ENCODE peak calls at places on chromosomes 5 and 9, in five cellular contexts. One of them, this sample, is unnamed.

GRCh38 chr9:12680341-12680740 is 12.8 kb upstream of the TYRP1 start:
- DNase-seq in neuronal stem cell: no peak
- DNase-seq in HAP-1: peak; percentile 96
- DNase-seq in colonic mucosa: no peak
- DNase-seq in CD8-positive, alpha-beta T cell: no peak
- DNase-seq in this sample: no peak

GRCh38 chr5:109589239-109589638 is 100.5 kb upstream of the MAN2A1 start:
- DNase-seq in neuronal stem cell: no peak
- DNase-seq in HAP-1: no peak
- DNase-seq in colonic mucosa: no peak
- DNase-seq in CD8-positive, alpha-beta T cell: no peak
- DNase-seq in this sample: no peak

GRCh38 chr9:68793605-68794343 is 88.7 kb downstream of the PIP5K1B start:
- DNase-seq in neuronal stem cell: no peak
- DNase-seq in colonic mucosa: no peak
- DNase-seq in HAP-1: no peak
- DNase-seq in CD8-positive, alpha-beta T cell: no peak
- DNase-seq in this sample: no peak

GRCh38 chr5:157893611-157894010 is 34.7 kb upstream of the CLINT1 start:
- DNase-seq in HAP-1: no peak
- DNase-seq in CD8-positive, alpha-beta T cell: no peak
- DNase-seq in colonic mucosa: no peak
- DNase-seq in neuronal stem cell: no peak
- DNase-seq in this sample: no peak

GRCh38 chr9:73011956-73012355 is 59.1 kb upstream of the ALDH1A1 start:
- DNase-seq in HAP-1: no peak
- DNase-seq in colonic mucosa: no peak
- DNase-seq in neuronal stem cell: no peak
- DNase-seq in CD8-positive, alpha-beta T cell: no peak
- DNase-seq in this sample: no peak

GRCh38 chr5:117454716-117455212 is 880.1 kb upstream of the SEMA6A start:
- DNase-seq in CD8-positive, alpha-beta T cell: no peak
- DNase-seq in neuronal stem cell: peak; percentile 9
- DNase-seq in HAP-1: peak; percentile 24
- DNase-seq in colonic mucosa: peak; percentile 80
- DNase-seq in this sample: peak; percentile 67

GRCh38 chr5:43769576-43770352 is 166.8 kb downstream of the NNT start:
- DNase-seq in CD8-positive, alpha-beta T cell: no peak
- DNase-seq in colonic mucosa: no peak
- DNase-seq in neuronal stem cell: no peak
- DNase-seq in HAP-1: no peak
- DNase-seq in this sample: no peak

GRCh38 chr9:128702949-128703615 is 779 bp downstream of the PKN3 start:
- DNase-seq in colonic mucosa: no peak
- DNase-seq in CD8-positive, alpha-beta T cell: no peak
- DNase-seq in HAP-1: peak; percentile 45
- DNase-seq in neuronal stem cell: peak; percentile 50
- DNase-seq in this sample: peak; percentile 77

GRCh38 chr9:80320916-80321315 is 749.2 kb downstream of the TLE4 start:
- DNase-seq in colonic mucosa: no peak
- DNase-seq in neuronal stem cell: no peak
- DNase-seq in CD8-positive, alpha-beta T cell: no peak
- DNase-seq in HAP-1: no peak
- DNase-seq in this sample: no peak

DNA sequence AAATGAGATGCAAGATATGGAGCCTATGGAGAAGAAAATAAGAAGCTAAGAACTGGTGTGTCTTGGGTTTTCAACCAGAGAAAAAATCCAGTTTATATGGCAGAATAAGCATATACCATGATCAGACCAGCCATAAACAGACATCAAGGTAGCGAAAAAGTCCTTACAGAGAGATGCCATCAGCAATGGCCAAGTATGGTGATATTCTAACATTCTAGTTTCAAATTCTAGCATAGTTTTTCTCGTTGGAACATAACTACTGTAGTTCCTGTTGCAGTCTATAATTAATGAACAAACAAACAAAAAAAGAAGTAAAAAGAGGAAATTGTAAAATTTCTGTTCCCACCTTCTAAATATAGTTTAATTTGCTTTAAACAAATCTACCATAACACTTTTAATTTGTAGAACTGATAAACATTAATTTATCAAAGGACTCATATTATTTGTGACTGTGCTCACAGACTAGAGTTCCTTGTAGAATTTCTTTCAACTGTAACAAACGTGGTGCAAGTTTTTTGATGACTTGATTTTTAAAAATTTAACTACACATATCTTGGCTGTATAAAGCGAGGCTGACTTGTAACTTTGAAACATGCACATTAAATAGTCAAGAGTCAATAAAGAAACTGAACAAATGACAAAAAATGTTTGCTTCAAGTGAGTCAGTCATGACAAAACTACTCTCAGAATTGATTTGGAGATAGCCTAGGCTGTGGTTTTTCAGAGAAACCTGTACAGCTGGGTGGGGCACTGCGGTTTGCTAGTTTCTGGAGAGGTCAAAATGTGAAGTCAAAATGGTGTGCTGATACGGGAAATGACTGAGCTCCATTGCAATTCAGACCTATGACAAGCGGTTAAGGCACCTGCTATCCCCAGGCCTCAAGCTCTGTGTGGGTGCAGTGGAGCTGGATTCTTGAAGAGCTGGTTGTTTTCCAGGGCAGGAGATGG is 10.1 kb upstream of the CD180 start:
- DNase-seq in colonic mucosa: peak; percentile 78
- DNase-seq in CD8-positive, alpha-beta T cell: peak; percentile 68
- DNase-seq in neuronal stem cell: no peak
- DNase-seq in HAP-1: no peak
- DNase-seq in this sample: no peak
- H3K4me3 ChIP-seq in colonic mucosa: no peak overlapping the region
- H3K4me3 ChIP-seq in CD8-positive, alpha-beta T cell: no peak overlapping the region
- H3K4me3 ChIP-seq in neuronal stem cell: no peak overlapping the region
- H3K4me3 ChIP-seq in HAP-1: no peak overlapping the region
- H3K4me3 ChIP-seq in this sample: no peak overlapping the region

GRCh38 chr5:13536921-13537320 is 407.6 kb downstream of the DNAH5 start:
- DNase-seq in colonic mucosa: no peak
- DNase-seq in neuronal stem cell: no peak
- DNase-seq in HAP-1: no peak
- DNase-seq in CD8-positive, alpha-beta T cell: no peak
- DNase-seq in this sample: no peak

GRCh38 chr5:13533833-13534232 is 410.7 kb downstream of the DNAH5 start:
- DNase-seq in HAP-1: no peak
- DNase-seq in CD8-positive, alpha-beta T cell: no peak
- DNase-seq in colonic mucosa: no peak
- DNase-seq in neuronal stem cell: no peak
- DNase-seq in this sample: no peak
- H3K9me3 ChIP-seq in HAP-1: no peaks in the 10 kb centered on the region
- H3K9me3 ChIP-seq in CD8-positive, alpha-beta T cell: no peaks in the 10 kb centered on the region
- H3K9me3 ChIP-seq in colonic mucosa: no peaks in the 10 kb centered on the region
- H3K9me3 ChIP-seq in neuronal stem cell: no peaks in the 10 kb centered on the region
- H3K9me3 ChIP-seq in this sample: no peaks in the 10 kb centered on the region

GRCh38 chr5:135038829-135039525 is 4.9 kb upstream of the PITX1 start:
- DNase-seq in colonic mucosa: no peak
- DNase-seq in CD8-positive, alpha-beta T cell: no peak
- DNase-seq in HAP-1: no peak
- DNase-seq in neuronal stem cell: no peak
- DNase-seq in this sample: no peak
- H3K4me3 ChIP-seq in colonic mucosa: peak overlapping the region; percentile 30
- H3K4me3 ChIP-seq in CD8-positive, alpha-beta T cell: no peak overlapping the region
- H3K4me3 ChIP-seq in HAP-1: no peak overlapping the region
- H3K4me3 ChIP-seq in neuronal stem cell: peak overlapping the region; percentile 20
- H3K4me3 ChIP-seq in this sample: peak overlapping the region; percentile 43

GRCh38 chr5:1273745-1274144 is 21.1 kb downstream of the TERT start:
- DNase-seq in CD8-positive, alpha-beta T cell: no peak
- DNase-seq in neuronal stem cell: no peak
- DNase-seq in colonic mucosa: no peak
- DNase-seq in HAP-1: no peak
- DNase-seq in this sample: no peak

GRCh38 chr5:1270426-1270825 is 24.4 kb downstream of the TERT start:
- DNase-seq in neuronal stem cell: no peak
- DNase-seq in CD8-positive, alpha-beta T cell: no peak
- DNase-seq in colonic mucosa: no peak
- DNase-seq in HAP-1: no peak
- DNase-seq in this sample: no peak

GRCh38 chr5:1272201-1272600 is 22.7 kb downstream of the TERT start:
- DNase-seq in colonic mucosa: no peak
- DNase-seq in HAP-1: no peak
- DNase-seq in neuronal stem cell: no peak
- DNase-seq in CD8-positive, alpha-beta T cell: no peak
- DNase-seq in this sample: no peak

GRCh38 chr5:1268666-1269065 is 26.2 kb downstream of the TERT start:
- DNase-seq in CD8-positive, alpha-beta T cell: peak; percentile 35
- DNase-seq in HAP-1: no peak
- DNase-seq in neuronal stem cell: no peak
- DNase-seq in colonic mucosa: no peak
- DNase-seq in this sample: no peak

GRCh38 chr5:1270933-1271914 is 23.6 kb downstream of the TERT start:
- DNase-seq in colonic mucosa: no peak
- DNase-seq in neuronal stem cell: no peak
- DNase-seq in HAP-1: no peak
- DNase-seq in CD8-positive, alpha-beta T cell: no peak
- DNase-seq in this sample: no peak
- H3K9me3 ChIP-seq in colonic mucosa: no peaks in the 10 kb centered on the region
- H3K9me3 ChIP-seq in neuronal stem cell: no peaks in the 10 kb centered on the region
- H3K9me3 ChIP-seq in HAP-1: no peaks in the 10 kb centered on the region
- H3K9me3 ChIP-seq in CD8-positive, alpha-beta T cell: no peaks in the 10 kb centered on the region
- H3K9me3 ChIP-seq in this sample: no peaks in the 10 kb centered on the region

DNA sequence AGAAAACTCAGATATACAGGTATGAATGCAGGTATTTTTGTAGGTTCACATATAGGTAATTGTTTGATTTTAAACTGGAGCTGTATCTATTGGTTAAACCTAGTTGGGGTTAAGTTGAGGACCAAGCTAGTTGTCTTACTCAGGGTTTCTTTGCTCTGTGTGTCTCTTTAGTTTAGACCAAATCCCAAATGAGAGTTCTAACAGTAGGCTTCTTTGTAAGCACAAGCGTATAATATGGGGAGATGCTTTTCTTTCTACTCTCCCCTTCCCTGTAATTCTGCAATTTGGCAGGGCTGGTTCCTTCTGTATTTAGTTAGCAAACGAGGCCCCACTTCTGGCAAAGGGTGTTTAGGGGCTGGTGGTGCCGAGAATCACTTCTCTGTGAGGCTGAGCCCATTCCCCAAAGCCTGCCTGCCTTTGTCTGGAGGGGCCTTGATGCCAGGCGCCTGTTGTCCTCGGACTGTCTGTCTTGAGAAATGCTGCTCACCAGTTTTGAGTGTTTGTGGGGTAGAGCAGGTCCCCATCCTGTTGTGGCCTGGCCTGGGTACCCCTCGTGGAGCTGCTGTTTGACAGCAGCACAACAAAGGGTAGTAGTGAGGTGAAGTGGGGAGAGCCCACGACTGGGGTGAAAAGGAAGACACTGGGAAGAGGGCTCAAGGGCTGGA is 259.3 kb downstream of the FANCC start:
- DNase-seq in colonic mucosa: no peak
- DNase-seq in HAP-1: no peak
- DNase-seq in neuronal stem cell: no peak
- DNase-seq in CD8-positive, alpha-beta T cell: no peak
- DNase-seq in this sample: no peak
- H3K4me3 ChIP-seq in colonic mucosa: no peak overlapping the region
- H3K4me3 ChIP-seq in HAP-1: no peak overlapping the region
- H3K4me3 ChIP-seq in neuronal stem cell: no peak overlapping the region
- H3K4me3 ChIP-seq in CD8-positive, alpha-beta T cell: no peak overlapping the region
- H3K4me3 ChIP-seq in this sample: no peak overlapping the region

DNA sequence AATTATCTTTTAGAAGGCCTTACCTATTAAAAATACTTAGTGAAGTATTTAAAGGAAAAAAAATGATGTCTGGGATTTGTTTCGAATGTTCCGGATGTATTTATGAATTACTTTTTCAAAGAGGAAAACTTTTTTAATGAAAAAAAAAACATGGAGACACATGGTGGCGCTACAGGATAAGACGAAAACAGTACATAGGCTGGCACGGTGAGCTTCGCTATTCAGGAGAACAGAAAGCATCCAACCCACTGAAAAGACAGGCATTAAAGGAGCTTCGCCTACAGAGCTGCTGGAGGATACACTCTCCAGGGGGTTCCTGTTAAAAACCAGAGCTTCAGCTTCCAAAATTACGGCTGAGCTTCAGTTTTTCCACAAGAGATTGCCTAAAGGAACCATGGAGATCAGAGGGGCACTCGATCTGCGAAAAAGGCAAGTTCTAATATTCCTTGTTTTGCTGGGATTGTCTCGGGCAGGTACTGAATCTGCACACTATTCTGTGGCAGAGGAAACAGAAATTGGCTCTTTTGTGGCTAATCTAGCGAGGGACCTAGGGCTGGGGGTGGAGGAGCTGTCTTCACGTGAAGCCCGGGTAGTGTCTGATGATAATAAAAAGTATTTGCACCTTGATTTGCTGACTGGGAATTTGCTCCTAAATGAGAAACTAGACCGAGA is at the start of gene PCDHB14:
- DNase-seq in colonic mucosa: no peak
- DNase-seq in HAP-1: peak; percentile 26
- DNase-seq in CD8-positive, alpha-beta T cell: no peak
- DNase-seq in neuronal stem cell: peak; percentile 43
- DNase-seq in this sample: peak; percentile 47
- H3K9me3 ChIP-seq in colonic mucosa: no peaks in the 10 kb centered on the region
- H3K9me3 ChIP-seq in HAP-1: no peaks in the 10 kb centered on the region
- H3K9me3 ChIP-seq in CD8-positive, alpha-beta T cell: no peaks in the 10 kb centered on the region
- H3K9me3 ChIP-seq in neuronal stem cell: peaks cover 28% of the 10 kb centered on the region
- H3K9me3 ChIP-seq in this sample: no peaks in the 10 kb centered on the region

DNA sequence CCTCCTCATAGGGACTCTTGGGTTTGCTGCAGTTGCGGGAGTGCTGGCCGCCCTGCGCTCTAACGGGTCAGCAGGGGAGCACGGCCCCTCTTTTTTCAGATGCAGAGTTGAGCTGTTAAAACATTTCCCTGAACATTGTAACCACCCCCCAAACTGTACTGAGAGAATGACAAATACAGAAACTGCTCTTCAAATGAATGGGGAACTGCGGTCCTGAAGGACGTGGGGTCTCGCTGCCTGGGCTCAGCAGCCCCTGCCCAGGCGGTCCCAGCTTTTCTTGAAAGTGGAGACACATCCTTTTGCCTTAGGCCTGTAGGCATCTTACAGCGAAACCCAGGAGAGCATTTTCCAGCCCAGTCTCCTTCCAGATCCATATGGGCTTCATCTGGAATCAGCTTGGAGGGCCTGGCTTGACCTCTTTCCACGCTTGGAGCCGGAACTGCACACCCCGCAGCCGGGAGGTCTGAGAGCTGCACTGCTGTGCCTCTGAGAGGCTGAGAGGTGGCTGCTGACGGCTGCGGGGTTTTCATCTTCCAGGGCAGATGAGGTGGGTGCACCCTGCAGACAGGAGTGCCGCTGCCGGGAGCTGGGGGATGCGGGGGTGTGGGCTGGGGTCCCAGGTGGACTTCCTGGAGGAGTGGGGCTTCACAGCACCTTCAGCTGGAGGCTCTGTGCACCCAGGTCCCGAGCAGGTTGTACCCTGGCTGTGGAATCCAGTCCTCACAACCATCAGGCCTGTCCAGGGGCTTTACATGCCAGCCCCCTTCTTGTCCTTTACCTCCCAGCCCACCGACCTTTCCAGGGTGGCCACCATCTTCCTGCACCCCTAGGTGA is 1.2 kb upstream of the AGPAT2 start:
- DNase-seq in neuronal stem cell: no peak
- DNase-seq in HAP-1: no peak
- DNase-seq in CD8-positive, alpha-beta T cell: no peak
- DNase-seq in colonic mucosa: no peak
- DNase-seq in this sample: peak; percentile 68
- H3K4me3 ChIP-seq in neuronal stem cell: no peak overlapping the region
- H3K4me3 ChIP-seq in HAP-1: no peak overlapping the region
- H3K4me3 ChIP-seq in CD8-positive, alpha-beta T cell: no peak overlapping the region
- H3K4me3 ChIP-seq in colonic mucosa: peak overlapping the region; percentile 96
- H3K4me3 ChIP-seq in this sample: no peak overlapping the region

GRCh38 chr5:180250329-180250728 is 41.3 kb upstream of the RASGEF1C start:
- DNase-seq in HAP-1: no peak
- DNase-seq in colonic mucosa: no peak
- DNase-seq in neuronal stem cell: no peak
- DNase-seq in CD8-positive, alpha-beta T cell: no peak
- DNase-seq in this sample: no peak
- H3K9me3 ChIP-seq in HAP-1: peaks cover 22% of the 10 kb centered on the region
- H3K9me3 ChIP-seq in colonic mucosa: peaks cover 12% of the 10 kb centered on the region
- H3K9me3 ChIP-seq in neuronal stem cell: peaks cover 91% of the 10 kb centered on the region
- H3K9me3 ChIP-seq in CD8-positive, alpha-beta T cell: peaks cover 48% of the 10 kb centered on the region
- H3K9me3 ChIP-seq in this sample: no peaks in the 10 kb centered on the region

GRCh38 chr9:4983541-4984165 is 1.4 kb upstream of the JAK2 start:
- DNase-seq in neuronal stem cell: no peak
- DNase-seq in CD8-positive, alpha-beta T cell: no peak
- DNase-seq in HAP-1: no peak
- DNase-seq in colonic mucosa: no peak
- DNase-seq in this sample: no peak
- H3K4me3 ChIP-seq in neuronal stem cell: no peak overlapping the region
- H3K4me3 ChIP-seq in CD8-positive, alpha-beta T cell: no peak overlapping the region
- H3K4me3 ChIP-seq in HAP-1: peak overlapping the region; percentile 52
- H3K4me3 ChIP-seq in colonic mucosa: peak overlapping the region; percentile 68
- H3K4me3 ChIP-seq in this sample: peak overlapping the region; percentile 83

This sample was measured in WERI-Rb-1.